ENCODE peak calls at places on chromosomes 12 and 14, in nine cellular contexts. U is mesendoderm, J is MM.1S, R is DND-41, D is colonic mucosa, F is GM23248, W is PC-3, L is kidney, Y is IMR-90. O is an unnamed sample.

GRCh38 chr12:102961488-102961801 is 4.0 kb downstream of the ASCL1 start:
- DNase-seq in U (no peak), J (no peak), R (no peak), D (no peak), F (no peak), W (no peak), L (no peak), Y (no peak), O (no peak)

GRCh38 chr14:60482743-60483142 is 3.1 kb downstream of the C14orf39 start:
- DNase-seq in U (no peak), J (no peak), R (no peak), D (no peak), F (no peak), W (peak; percentile 87), L (no peak), Y (peak; percentile 44), O (no peak)

GRCh38 chr12:101939856-101940265 is 62.5 kb downstream of the DRAM1 start:
- DNase-seq in U (peak; percentile 87), J (peak; percentile 72), R (peak; percentile 58), D (peak; percentile 60), F (peak; percentile 91), W (peak; percentile 77), L (no peak), Y (peak; percentile 83), O (peak; percentile 94)

GRCh38 chr12:15852383-15852782 is 29.8 kb upstream of the STRAP start:
- DNase-seq in U (no peak), J (no peak), R (no peak), D (no peak), F (peak; percentile 82), W (no peak), L (no peak), Y (peak; percentile 74), O (peak; percentile 48)

GRCh38 chr12:64077922-64078321 is 144.2 kb downstream of the KICS2 start:
- DNase-seq in U (peak; percentile 40), J (no peak), R (no peak), D (no peak), F (peak; percentile 35), W (peak; percentile 54), L (no peak), Y (no peak), O (peak; percentile 22)

GRCh38 chr12:97960225-97960624 is 497.6 kb downstream of the RMST start:
- DNase-seq in U (peak; percentile 40), J (no peak), R (no peak), D (no peak), F (no peak), W (no peak), L (no peak), Y (no peak), O (no peak)

GRCh38 chr12:62709321-62709720 is 225.6 kb downstream of the PPM1H start:
- DNase-seq in U (no peak), J (no peak), R (no peak), D (no peak), F (no peak), W (no peak), L (no peak), Y (no peak), O (no peak)

GRCh38 chr12:92080390-92081285 is 65.0 kb downstream of the BTG1 start:
- DNase-seq in U (peak; percentile 85), J (peak; percentile 90), R (peak; percentile 73), D (no peak), F (peak; percentile 92), W (peak; percentile 98), L (no peak), Y (peak; percentile 90), O (peak; percentile 82)

GRCh38 chr14:64475585-64476273 is 10.4 kb downstream of the AKAP5 start:
- DNase-seq in U (no peak), J (no peak), R (no peak), D (peak; percentile 26), F (no peak), W (no peak), L (no peak), Y (no peak), O (no peak)

GRCh38 chr12:53431187-53431586 is 7.5 kb downstream of the AMHR2 start:
- DNase-seq in U (no peak), J (no peak), R (no peak), D (no peak), F (no peak), W (peak; percentile 81), L (peak; percentile 48), Y (peak; percentile 49), O (no peak)

GRCh38 chr12:46382425-46382973 is 9.9 kb upstream of the SLC38A2 start:
- DNase-seq in U (no peak), J (no peak), R (peak; percentile 32), D (peak; percentile 37), F (peak; percentile 63), W (peak; percentile 27), L (no peak), Y (no peak), O (no peak)

GRCh38 chr12:49519574-49519936 is 19.3 kb upstream of the KCNH3 start:
- DNase-seq in U (no peak), J (no peak), R (no peak), D (no peak), F (no peak), W (no peak), L (no peak), Y (no peak), O (no peak)

GRCh38 chr14:21768116-21768874 is 94.7 kb upstream of the OR4E1 start:
- DNase-seq in U (peak; percentile 86), J (peak; percentile 79), R (peak; percentile 10), D (no peak), F (peak; percentile 12), W (peak; percentile 53), L (no peak), Y (peak; percentile 1), O (no peak)

GRCh38 chr12:96228566-96229248 is 34.5 kb downstream of the ELK3 start:
- DNase-seq in U (no peak), J (no peak), R (no peak), D (no peak), F (no peak), W (no peak), L (no peak), Y (no peak), O (no peak)

GRCh38 chr12:83615152-83615551 is 928.4 kb downstream of the TMTC2 start:
- DNase-seq in U (no peak), J (no peak), R (no peak), D (no peak), F (no peak), W (no peak), L (no peak), Y (no peak), O (no peak)
- H3K9ac ChIP-seq in U (no peak overlapping the region), J (no peak overlapping the region), R (no peak overlapping the region), D (no peak overlapping the region), F (no peak overlapping the region), W (no peak overlapping the region), L (no peak overlapping the region), Y (no peak overlapping the region), O (no peak overlapping the region)

GRCh38 chr12:68612675-68613074 is 2.0 kb downstream of the RAP1B start:
- DNase-seq in U (no peak), J (peak; percentile 15), R (no peak), D (no peak), F (no peak), W (no peak), L (no peak), Y (no peak), O (no peak)

GRCh38 chr12:68613209-68613904 is 2.7 kb downstream of the RAP1B start:
- DNase-seq in U (no peak), J (no peak), R (no peak), D (no peak), F (no peak), W (no peak), L (no peak), Y (no peak), O (no peak)

GRCh38 chr12:68612245-68612644 is 1.5 kb downstream of the RAP1B start:
- DNase-seq in U (no peak), J (no peak), R (no peak), D (peak; percentile 42), F (peak; percentile 68), W (peak; percentile 41), L (no peak), Y (peak; percentile 59), O (peak; percentile 60)

GRCh38 chr12:68614772-68615171 is 4.1 kb downstream of the RAP1B start:
- DNase-seq in U (no peak), J (no peak), R (no peak), D (no peak), F (no peak), W (no peak), L (no peak), Y (no peak), O (no peak)

DNA sequence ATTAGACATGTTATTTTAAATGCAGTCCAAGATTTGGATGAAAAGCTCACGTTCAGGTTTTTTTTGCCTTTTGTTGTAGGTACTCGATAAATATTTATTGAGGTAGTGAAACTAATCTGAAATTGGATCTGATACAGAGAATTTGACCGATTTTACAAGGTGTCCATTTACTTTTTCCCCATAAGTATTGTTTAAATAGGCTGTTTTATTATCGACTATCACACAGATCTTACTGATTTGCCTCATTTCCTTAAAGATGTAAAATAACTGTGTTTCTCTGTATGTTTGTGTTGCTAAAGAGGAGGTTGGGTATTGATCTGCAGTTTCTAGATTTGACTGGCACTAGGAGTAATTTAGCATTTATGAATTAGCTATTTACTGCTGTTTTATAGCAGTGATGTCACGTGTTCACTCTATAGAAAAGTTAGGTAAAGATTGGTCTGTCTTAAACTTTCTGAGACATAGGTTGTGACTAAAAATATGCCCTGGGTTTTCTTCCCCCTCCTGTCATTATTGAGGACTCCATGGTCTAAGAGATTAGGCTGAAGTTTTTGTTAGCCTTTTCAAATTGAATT is 3.5 kb downstream of the RAP1B start:
- DNase-seq in U (no peak), J (no peak), R (no peak), D (no peak), F (no peak), W (peak; percentile 16), L (no peak), Y (no peak), O (no peak)
- H3K4me1 ChIP-seq in U (peaks cover 2% of the 10 kb centered on the region), J (peaks cover 20% of the 10 kb centered on the region), R (peaks cover 41% of the 10 kb centered on the region), D (peaks cover 15% of the 10 kb centered on the region), F (peaks cover 60% of the 10 kb centered on the region), W (peaks cover 53% of the 10 kb centered on the region), L (peaks cover 30% of the 10 kb centered on the region), Y (peaks cover 11% of the 10 kb centered on the region), O (peaks cover 55% of the 10 kb centered on the region)

GRCh38 chr12:75553398-75553797 is 42.0 kb upstream of the KRR1 start:
- DNase-seq in U (peak; percentile 86), J (no peak), R (no peak), D (no peak), F (peak; percentile 14), W (no peak), L (no peak), Y (no peak), O (peak; percentile 20)
- H3K9ac ChIP-seq in U (no peak overlapping the region), J (no peak overlapping the region), R (no peak overlapping the region), D (no peak overlapping the region), F (no peak overlapping the region), W (no peak overlapping the region), L (no peak overlapping the region), Y (peak overlapping the region; percentile 58), O (peak overlapping the region; percentile 63)

GRCh38 chr14:103404032-103404918 is 19.1 kb downstream of the MARK3 start:
- DNase-seq in U (no peak), J (peak; percentile 27), R (no peak), D (no peak), F (peak; percentile 65), W (no peak), L (no peak), Y (peak; percentile 24), O (peak; percentile 68)

GRCh38 chr14:103402700-103403099 is 17.5 kb downstream of the MARK3 start:
- DNase-seq in U (peak; percentile 85), J (peak; percentile 17), R (no peak), D (no peak), F (peak; percentile 57), W (peak; percentile 44), L (no peak), Y (peak; percentile 70), O (peak; percentile 57)

GRCh38 chr14:103404920-103405319 is 19.7 kb downstream of the MARK3 start:
- DNase-seq in U (no peak), J (no peak), R (no peak), D (no peak), F (no peak), W (no peak), L (no peak), Y (no peak), O (no peak)

GRCh38 chr14:103408491-103409155 is 23.4 kb downstream of the MARK3 start:
- DNase-seq in U (peak; percentile 78), J (no peak), R (no peak), D (no peak), F (no peak), W (no peak), L (no peak), Y (peak; percentile 13), O (no peak)
- H3K4me1 ChIP-seq in U (peaks cover 5% of the 10 kb centered on the region), J (peaks cover 4% of the 10 kb centered on the region), R (no peaks in the 10 kb centered on the region), D (no peaks in the 10 kb centered on the region), F (peaks cover 16% of the 10 kb centered on the region), W (no peaks in the 10 kb centered on the region), L (peaks cover 10% of the 10 kb centered on the region), Y (peaks cover 6% of the 10 kb centered on the region), O (peaks cover 20% of the 10 kb centered on the region)

O was measured in adipocyte.